ENCODE peak calls at places on chromosomes 11 and 22, in nine cellular contexts. One of them, this sample, is unnamed. For H3K4me1 and H3K9me3, the result is how much of the 10 kb centered on the place peaks cover.

GRCh38 chr11:114618139-114618538 is 22.6 kb upstream of the NXPE4 start:
- DNase-seq in lower lobe of right lung: no peak
- DNase-seq in A549: no peak
- DNase-seq in breast epithelium: no peak
- DNase-seq in effector memory CD4-positive, alpha-beta T cell: no peak
- DNase-seq in naive thymus-derived CD4-positive, alpha-beta T cell: no peak
- DNase-seq in upper lobe of right lung: no peak
- DNase-seq in right atrium auricular region: no peak
- DNase-seq in HAP-1: no peak
- DNase-seq in this sample: no peak

GRCh38 chr22:37716708-37717107 is 19.9 kb downstream of the TRIOBP start:
- DNase-seq in breast epithelium: no peak
- DNase-seq in HAP-1: no peak
- DNase-seq in A549: no peak
- DNase-seq in naive thymus-derived CD4-positive, alpha-beta T cell: no peak
- DNase-seq in effector memory CD4-positive, alpha-beta T cell: no peak
- DNase-seq in lower lobe of right lung: no peak
- DNase-seq in upper lobe of right lung: no peak
- DNase-seq in right atrium auricular region: no peak
- DNase-seq in this sample: no peak

GRCh38 chr11:665707-666281 is 28.7 kb downstream of the DRD4 start:
- DNase-seq in A549: no peak
- DNase-seq in HAP-1: no peak
- DNase-seq in lower lobe of right lung: no peak
- DNase-seq in upper lobe of right lung: no peak
- DNase-seq in effector memory CD4-positive, alpha-beta T cell: no peak
- DNase-seq in naive thymus-derived CD4-positive, alpha-beta T cell: no peak
- DNase-seq in breast epithelium: no peak
- DNase-seq in right atrium auricular region: peak
- DNase-seq in this sample: no peak

GRCh38 chr11:10823152-10823579 is 14.4 kb upstream of the EIF4G2 start:
- DNase-seq in naive thymus-derived CD4-positive, alpha-beta T cell: no peak
- DNase-seq in breast epithelium: no peak
- DNase-seq in HAP-1: no peak
- DNase-seq in A549: no peak
- DNase-seq in right atrium auricular region: no peak
- DNase-seq in lower lobe of right lung: no peak
- DNase-seq in effector memory CD4-positive, alpha-beta T cell: no peak
- DNase-seq in upper lobe of right lung: no peak
- DNase-seq in this sample: no peak

GRCh38 chr11:122778148-122778547 is 60.2 kb upstream of the CRTAM start:
- DNase-seq in naive thymus-derived CD4-positive, alpha-beta T cell: no peak
- DNase-seq in upper lobe of right lung: no peak
- DNase-seq in HAP-1: no peak
- DNase-seq in breast epithelium: no peak
- DNase-seq in right atrium auricular region: no peak
- DNase-seq in lower lobe of right lung: no peak
- DNase-seq in A549: peak
- DNase-seq in effector memory CD4-positive, alpha-beta T cell: no peak
- DNase-seq in this sample: no peak

GRCh38 chr22:37639771-37640590 is 512 bp downstream of the SH3BP1 start:
- DNase-seq in A549: no peak
- DNase-seq in naive thymus-derived CD4-positive, alpha-beta T cell: no peak
- DNase-seq in right atrium auricular region: no peak
- DNase-seq in lower lobe of right lung: no peak
- DNase-seq in upper lobe of right lung: no peak
- DNase-seq in effector memory CD4-positive, alpha-beta T cell: no peak
- DNase-seq in HAP-1: peak
- DNase-seq in breast epithelium: no peak
- DNase-seq in this sample: no peak

GRCh38 chr11:133842053-133842452 is 3.3 kb downstream of the SPATA19 start:
- DNase-seq in upper lobe of right lung: no peak
- DNase-seq in lower lobe of right lung: no peak
- DNase-seq in HAP-1: no peak
- DNase-seq in right atrium auricular region: no peak
- DNase-seq in breast epithelium: no peak
- DNase-seq in naive thymus-derived CD4-positive, alpha-beta T cell: no peak
- DNase-seq in A549: no peak
- DNase-seq in effector memory CD4-positive, alpha-beta T cell: no peak
- DNase-seq in this sample: no peak

GRCh38 chr11:45145083-45145420 is 1.4 kb upstream of the PRDM11 start:
- DNase-seq in breast epithelium: no peak
- DNase-seq in lower lobe of right lung: no peak
- DNase-seq in HAP-1: no peak
- DNase-seq in effector memory CD4-positive, alpha-beta T cell: no peak
- DNase-seq in A549: no peak
- DNase-seq in right atrium auricular region: no peak
- DNase-seq in upper lobe of right lung: peak
- DNase-seq in naive thymus-derived CD4-positive, alpha-beta T cell: no peak
- DNase-seq in this sample: no peak

GRCh38 chr11:73321342-73322110 is 13.4 kb downstream of the ARHGEF17 start:
- DNase-seq in lower lobe of right lung: peak
- DNase-seq in naive thymus-derived CD4-positive, alpha-beta T cell: no peak
- DNase-seq in A549: no peak
- DNase-seq in upper lobe of right lung: peak
- DNase-seq in HAP-1: no peak
- DNase-seq in right atrium auricular region: no peak
- DNase-seq in breast epithelium: no peak
- DNase-seq in effector memory CD4-positive, alpha-beta T cell: no peak
- DNase-seq in this sample: no peak

GRCh38 chr11:69207165-69207889 is 51.6 kb downstream of the SMIM38 start:
- DNase-seq in breast epithelium: peak
- DNase-seq in A549: no peak
- DNase-seq in lower lobe of right lung: peak
- DNase-seq in right atrium auricular region: no peak
- DNase-seq in effector memory CD4-positive, alpha-beta T cell: no peak
- DNase-seq in naive thymus-derived CD4-positive, alpha-beta T cell: no peak
- DNase-seq in upper lobe of right lung: peak
- DNase-seq in HAP-1: no peak
- DNase-seq in this sample: no peak

GRCh38 chr11:71266114-71266833 is 13.9 kb upstream of the SHANK2 start:
- DNase-seq in lower lobe of right lung: peak
- DNase-seq in right atrium auricular region: no peak
- DNase-seq in effector memory CD4-positive, alpha-beta T cell: no peak
- DNase-seq in naive thymus-derived CD4-positive, alpha-beta T cell: no peak
- DNase-seq in A549: no peak
- DNase-seq in breast epithelium: peak
- DNase-seq in upper lobe of right lung: peak
- DNase-seq in HAP-1: no peak
- DNase-seq in this sample: no peak

GRCh38 chr11:69293819-69294505 is at the start of gene MYEOV:
- DNase-seq in upper lobe of right lung: peak
- DNase-seq in naive thymus-derived CD4-positive, alpha-beta T cell: no peak
- DNase-seq in breast epithelium: no peak
- DNase-seq in HAP-1: peak
- DNase-seq in effector memory CD4-positive, alpha-beta T cell: no peak
- DNase-seq in A549: peak
- DNase-seq in lower lobe of right lung: peak
- DNase-seq in right atrium auricular region: no peak
- DNase-seq in this sample: no peak

GRCh38 chr11:83918471-83918870 is 632.3 kb upstream of the CCDC90B start:
- DNase-seq in right atrium auricular region: peak
- DNase-seq in HAP-1: no peak
- DNase-seq in naive thymus-derived CD4-positive, alpha-beta T cell: no peak
- DNase-seq in upper lobe of right lung: no peak
- DNase-seq in effector memory CD4-positive, alpha-beta T cell: no peak
- DNase-seq in lower lobe of right lung: no peak
- DNase-seq in breast epithelium: no peak
- DNase-seq in A549: no peak
- DNase-seq in this sample: no peak

GRCh38 chr11:33027233-33027632 is 11.6 kb downstream of the DEPDC7 start:
- DNase-seq in lower lobe of right lung: no peak
- DNase-seq in right atrium auricular region: no peak
- DNase-seq in upper lobe of right lung: no peak
- DNase-seq in breast epithelium: no peak
- DNase-seq in A549: no peak
- DNase-seq in HAP-1: no peak
- DNase-seq in effector memory CD4-positive, alpha-beta T cell: no peak
- DNase-seq in naive thymus-derived CD4-positive, alpha-beta T cell: no peak
- DNase-seq in this sample: no peak

GRCh38 chr11:15347969-15348734 is 233.4 kb downstream of the INSC start:
- DNase-seq in HAP-1: no peak
- DNase-seq in naive thymus-derived CD4-positive, alpha-beta T cell: no peak
- DNase-seq in lower lobe of right lung: no peak
- DNase-seq in upper lobe of right lung: no peak
- DNase-seq in right atrium auricular region: no peak
- DNase-seq in effector memory CD4-positive, alpha-beta T cell: no peak
- DNase-seq in A549: no peak
- DNase-seq in breast epithelium: no peak
- DNase-seq in this sample: no peak

GRCh38 chr22:32538516-32538915 is 63.9 kb downstream of the FBXO7 start:
- DNase-seq in right atrium auricular region: no peak
- DNase-seq in breast epithelium: no peak
- DNase-seq in A549: no peak
- DNase-seq in upper lobe of right lung: no peak
- DNase-seq in naive thymus-derived CD4-positive, alpha-beta T cell: no peak
- DNase-seq in lower lobe of right lung: no peak
- DNase-seq in effector memory CD4-positive, alpha-beta T cell: no peak
- DNase-seq in HAP-1: no peak
- DNase-seq in this sample: no peak

GRCh38 chr22:36561291-36561811 is 32.4 kb upstream of the EIF3D start:
- DNase-seq in lower lobe of right lung: no peak
- DNase-seq in HAP-1: no peak
- DNase-seq in right atrium auricular region: no peak
- DNase-seq in upper lobe of right lung: no peak
- DNase-seq in effector memory CD4-positive, alpha-beta T cell: no peak
- DNase-seq in breast epithelium: no peak
- DNase-seq in naive thymus-derived CD4-positive, alpha-beta T cell: no peak
- DNase-seq in A549: no peak
- DNase-seq in this sample: no peak

GRCh38 chr22:17930455-17931313 is 93.7 kb downstream of the MICAL3 start:
- DNase-seq in upper lobe of right lung: no peak
- DNase-seq in A549: no peak
- DNase-seq in HAP-1: no peak
- DNase-seq in breast epithelium: no peak
- DNase-seq in lower lobe of right lung: no peak
- DNase-seq in right atrium auricular region: no peak
- DNase-seq in effector memory CD4-positive, alpha-beta T cell: no peak
- DNase-seq in naive thymus-derived CD4-positive, alpha-beta T cell: no peak
- DNase-seq in this sample: no peak

GRCh38 chr11:18394928-18395734 is 768 bp downstream of the LDHA start:
- DNase-seq in upper lobe of right lung: no peak
- DNase-seq in breast epithelium: no peak
- DNase-seq in lower lobe of right lung: no peak
- DNase-seq in naive thymus-derived CD4-positive, alpha-beta T cell: peak
- DNase-seq in A549: peak
- DNase-seq in effector memory CD4-positive, alpha-beta T cell: peak
- DNase-seq in HAP-1: peak
- DNase-seq in right atrium auricular region: no peak
- DNase-seq in this sample: no peak

GRCh38 chr11:128575956-128576340 is 11.4 kb downstream of the ETS1 start:
- DNase-seq in effector memory CD4-positive, alpha-beta T cell: no peak
- DNase-seq in lower lobe of right lung: no peak
- DNase-seq in A549: no peak
- DNase-seq in HAP-1: no peak
- DNase-seq in right atrium auricular region: no peak
- DNase-seq in naive thymus-derived CD4-positive, alpha-beta T cell: no peak
- DNase-seq in upper lobe of right lung: no peak
- DNase-seq in breast epithelium: no peak
- DNase-seq in this sample: no peak

GRCh38 chr11:129333873-129334272 is 41.8 kb upstream of the BARX2 start:
- DNase-seq in HAP-1: no peak
- DNase-seq in breast epithelium: no peak
- DNase-seq in lower lobe of right lung: no peak
- DNase-seq in A549: peak
- DNase-seq in effector memory CD4-positive, alpha-beta T cell: no peak
- DNase-seq in right atrium auricular region: no peak
- DNase-seq in naive thymus-derived CD4-positive, alpha-beta T cell: no peak
- DNase-seq in upper lobe of right lung: no peak
- DNase-seq in this sample: no peak

GRCh38 chr22:26979294-26979693 is 321.9 kb downstream of the MIAT start:
- DNase-seq in naive thymus-derived CD4-positive, alpha-beta T cell: no peak
- DNase-seq in breast epithelium: no peak
- DNase-seq in right atrium auricular region: no peak
- DNase-seq in A549: no peak
- DNase-seq in effector memory CD4-positive, alpha-beta T cell: no peak
- DNase-seq in HAP-1: no peak
- DNase-seq in upper lobe of right lung: no peak
- DNase-seq in lower lobe of right lung: no peak
- DNase-seq in this sample: no peak
- H3K4me1 ChIP-seq in naive thymus-derived CD4-positive, alpha-beta T cell: under half
- H3K4me1 ChIP-seq in breast epithelium: under half
- H3K4me1 ChIP-seq in right atrium auricular region: under half
- H3K4me1 ChIP-seq in A549: under half
- H3K4me1 ChIP-seq in effector memory CD4-positive, alpha-beta T cell: under half
- H3K4me1 ChIP-seq in HAP-1: under half
- H3K4me1 ChIP-seq in upper lobe of right lung: under half
- H3K4me1 ChIP-seq in lower lobe of right lung: under half
- H3K4me1 ChIP-seq in this sample: under half

GRCh38 chr11:2661173-2662023 is 38.4 kb downstream of the KCNQ1OT1 start:
- DNase-seq in right atrium auricular region: peak
- DNase-seq in effector memory CD4-positive, alpha-beta T cell: no peak
- DNase-seq in breast epithelium: peak
- DNase-seq in naive thymus-derived CD4-positive, alpha-beta T cell: no peak
- DNase-seq in lower lobe of right lung: no peak
- DNase-seq in HAP-1: no peak
- DNase-seq in A549: no peak
- DNase-seq in upper lobe of right lung: no peak
- DNase-seq in this sample: peak
- H3K9me3 ChIP-seq in right atrium auricular region: under half
- H3K9me3 ChIP-seq in effector memory CD4-positive, alpha-beta T cell: under half
- H3K9me3 ChIP-seq in breast epithelium: under half
- H3K9me3 ChIP-seq in naive thymus-derived CD4-positive, alpha-beta T cell: under half
- H3K9me3 ChIP-seq in lower lobe of right lung: under half
- H3K9me3 ChIP-seq in HAP-1: under half
- H3K9me3 ChIP-seq in A549: half or more
- H3K9me3 ChIP-seq in upper lobe of right lung: under half
- H3K9me3 ChIP-seq in this sample: under half

GRCh38 chr22:28940441-28940840 is 57.1 kb downstream of the ZNRF3 start:
- DNase-seq in effector memory CD4-positive, alpha-beta T cell: no peak
- DNase-seq in naive thymus-derived CD4-positive, alpha-beta T cell: no peak
- DNase-seq in HAP-1: no peak
- DNase-seq in right atrium auricular region: no peak
- DNase-seq in breast epithelium: no peak
- DNase-seq in A549: no peak
- DNase-seq in upper lobe of right lung: no peak
- DNase-seq in lower lobe of right lung: no peak
- DNase-seq in this sample: no peak
- H3K4me1 ChIP-seq in effector memory CD4-positive, alpha-beta T cell: under half
- H3K4me1 ChIP-seq in naive thymus-derived CD4-positive, alpha-beta T cell: under half
- H3K4me1 ChIP-seq in HAP-1: under half
- H3K4me1 ChIP-seq in right atrium auricular region: under half
- H3K4me1 ChIP-seq in breast epithelium: under half
- H3K4me1 ChIP-seq in A549: under half
- H3K4me1 ChIP-seq in upper lobe of right lung: under half
- H3K4me1 ChIP-seq in lower lobe of right lung: under half
- H3K4me1 ChIP-seq in this sample: under half

DNA sequence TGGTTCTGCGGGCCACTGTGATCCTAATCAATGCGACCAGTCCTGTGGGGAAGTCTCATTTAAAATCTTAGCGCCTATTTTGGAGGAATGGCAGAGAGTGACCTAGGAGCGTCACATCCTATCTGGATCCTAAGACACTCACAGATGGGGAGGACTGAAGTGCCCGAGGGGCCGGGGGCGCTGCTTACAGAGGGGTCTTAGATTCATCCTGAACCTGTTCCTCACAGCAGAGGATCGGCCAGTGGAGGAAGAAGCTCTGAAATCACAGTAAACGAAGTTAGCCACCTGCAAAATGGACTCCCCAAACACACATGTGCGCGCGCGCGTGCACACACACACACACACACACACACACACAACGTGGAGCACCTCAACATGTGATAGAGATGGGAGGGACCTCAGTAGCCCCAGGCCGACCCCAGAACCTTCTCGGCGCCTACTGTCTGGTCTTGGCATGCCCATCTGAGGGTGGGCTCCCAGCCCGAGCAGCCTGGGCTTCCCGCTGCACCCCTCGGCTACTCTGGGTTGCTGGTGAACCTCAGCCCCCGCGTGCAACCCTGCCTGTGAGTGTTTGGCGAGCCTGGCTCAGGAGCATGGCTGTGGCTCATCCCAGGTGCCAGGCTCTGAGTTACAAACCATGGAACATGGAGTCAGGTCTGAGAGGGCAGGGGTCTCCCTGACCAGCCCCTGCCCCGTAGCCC is 613.3 kb downstream of the TBC1D22A start:
- DNase-seq in naive thymus-derived CD4-positive, alpha-beta T cell: no peak
- DNase-seq in A549: no peak
- DNase-seq in effector memory CD4-positive, alpha-beta T cell: no peak
- DNase-seq in right atrium auricular region: no peak
- DNase-seq in upper lobe of right lung: peak
- DNase-seq in breast epithelium: peak
- DNase-seq in HAP-1: no peak
- DNase-seq in lower lobe of right lung: peak
- DNase-seq in this sample: no peak
- H3K9me3 ChIP-seq in naive thymus-derived CD4-positive, alpha-beta T cell: under half
- H3K9me3 ChIP-seq in A549: under half
- H3K9me3 ChIP-seq in effector memory CD4-positive, alpha-beta T cell: under half
- H3K9me3 ChIP-seq in right atrium auricular region: under half
- H3K9me3 ChIP-seq in upper lobe of right lung: under half
- H3K9me3 ChIP-seq in breast epithelium: under half
- H3K9me3 ChIP-seq in HAP-1: under half
- H3K9me3 ChIP-seq in lower lobe of right lung: under half
- H3K9me3 ChIP-seq in this sample: under half

This sample was measured in CD4-positive, alpha-beta memory T cell.